ENCODE peak calls at places on chromosomes 1 and 21, in eight cellular contexts. X, D, F, T, Z, N, R and B are unnamed samples.

GRCh38 chr1:85199667-85200366 is 999 bp downstream of the SYDE2 start:
- DNase-seq in X (no peak), D (peak; percentile 28), F (no peak), T (no peak), Z (no peak), N (peak; percentile 12), R (no peak), B (no peak)

GRCh38 chr21:15415541-15416261 is 314.1 kb upstream of the USP25 start:
- DNase-seq in X (no peak), D (no peak), F (no peak), T (no peak), Z (no peak), N (peak; percentile 44), R (no peak), B (no peak)

GRCh38 chr1:85577421-85578320 is 2.9 kb upstream of the CCN1 start:
- DNase-seq in X (no peak), D (peak; percentile 52), F (no peak), T (no peak), Z (peak; percentile 51), N (no peak), R (no peak), B (peak; percentile 43)

GRCh38 chr1:229024528-229025119 is 246.3 kb upstream of the RAB4A start:
- DNase-seq in X (no peak), D (no peak), F (no peak), T (no peak), Z (no peak), N (peak; percentile 75), R (no peak), B (no peak)

GRCh38 chr1:221611930-221612777 is 129.7 kb downstream of the DUSP10 start:
- DNase-seq in X (no peak), D (no peak), F (no peak), T (peak; percentile 79), Z (no peak), N (peak; percentile 88), R (no peak), B (no peak)

GRCh38 chr1:202270871-202271326 is 70.8 kb downstream of the UBE2T start:
- DNase-seq in X (no peak), D (no peak), F (no peak), T (no peak), Z (peak; percentile 30), N (no peak), R (no peak), B (no peak)

GRCh38 chr1:211352985-211353515 is 26.4 kb downstream of the TRAF5 start:
- DNase-seq in X (peak; percentile 78), D (peak; percentile 74), F (no peak), T (peak; percentile 56), Z (peak; percentile 39), N (no peak), R (peak; percentile 57), B (no peak)

GRCh38 chr1:9542425-9542824 is 3.2 kb downstream of the SLC25A33 start:
- DNase-seq in X (no peak), D (no peak), F (no peak), T (no peak), Z (no peak), N (peak; percentile 62), R (no peak), B (no peak)

GRCh38 chr1:224454337-224455055 is 19.9 kb upstream of the WDR26 start:
- DNase-seq in X (no peak), D (no peak), F (no peak), T (no peak), Z (no peak), N (no peak), R (no peak), B (no peak)

GRCh38 chr1:247156787-247157232 is 15.0 kb downstream of the ZNF124 start:
- DNase-seq in X (no peak), D (peak; percentile 22), F (no peak), T (no peak), Z (no peak), N (peak; percentile 5), R (no peak), B (no peak)

GRCh38 chr1:100736766-100737165 is 17.2 kb downstream of the VCAM1 start:
- DNase-seq in X (no peak), D (no peak), F (no peak), T (no peak), Z (no peak), N (peak; percentile 42), R (no peak), B (no peak)

GRCh38 chr1:172766462-172766861 is 107.6 kb downstream of the FASLG start:
- DNase-seq in X (no peak), D (no peak), F (no peak), T (no peak), Z (no peak), N (no peak), R (no peak), B (no peak)

GRCh38 chr1:115141145-115141454 is 51.8 kb upstream of the TSPAN2 start:
- DNase-seq in X (no peak), D (no peak), F (no peak), T (no peak), Z (no peak), N (no peak), R (no peak), B (no peak)

GRCh38 chr1:115145221-115145620 is 55.9 kb upstream of the TSPAN2 start:
- DNase-seq in X (no peak), D (no peak), F (no peak), T (no peak), Z (no peak), N (no peak), R (no peak), B (no peak)

GRCh38 chr1:115140442-115141144 is 51.3 kb upstream of the TSPAN2 start:
- DNase-seq in X (no peak), D (no peak), F (no peak), T (no peak), Z (no peak), N (no peak), R (no peak), B (no peak)

GRCh38 chr1:115144176-115144575 is 54.9 kb upstream of the TSPAN2 start:
- DNase-seq in X (no peak), D (no peak), F (no peak), T (no peak), Z (no peak), N (no peak), R (no peak), B (no peak)

DNA sequence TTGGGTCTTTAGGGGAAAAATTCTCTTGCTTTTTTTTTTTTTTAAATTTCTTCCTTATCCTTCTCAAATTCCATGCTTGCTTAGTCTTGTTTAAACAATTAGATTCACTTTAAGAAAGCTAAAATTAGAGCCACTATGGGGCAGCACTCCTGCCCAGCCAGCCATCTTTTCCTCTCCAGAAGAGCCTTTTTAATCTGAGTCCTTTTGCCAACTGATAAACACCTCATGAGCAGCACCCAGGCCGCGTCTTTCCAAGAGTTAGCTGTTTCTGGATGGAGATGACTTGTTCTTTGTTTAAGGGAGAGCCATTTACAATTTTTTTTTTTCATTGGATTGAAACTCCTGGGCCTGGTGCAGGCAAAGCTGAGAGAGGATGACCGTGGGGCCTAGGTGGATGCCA is 53.3 kb upstream of the TSPAN2 start:
- DNase-seq in X (no peak), D (no peak), F (no peak), T (no peak), Z (no peak), N (peak; percentile 35), R (no peak), B (no peak)
- TF ChIP-seq CTCF in X (no peak), D (peak; percentile 16), F (no peak), T (no peak), Z (peak; percentile 16), N (peak; percentile 30), R (no peak), B (no peak)

DNA sequence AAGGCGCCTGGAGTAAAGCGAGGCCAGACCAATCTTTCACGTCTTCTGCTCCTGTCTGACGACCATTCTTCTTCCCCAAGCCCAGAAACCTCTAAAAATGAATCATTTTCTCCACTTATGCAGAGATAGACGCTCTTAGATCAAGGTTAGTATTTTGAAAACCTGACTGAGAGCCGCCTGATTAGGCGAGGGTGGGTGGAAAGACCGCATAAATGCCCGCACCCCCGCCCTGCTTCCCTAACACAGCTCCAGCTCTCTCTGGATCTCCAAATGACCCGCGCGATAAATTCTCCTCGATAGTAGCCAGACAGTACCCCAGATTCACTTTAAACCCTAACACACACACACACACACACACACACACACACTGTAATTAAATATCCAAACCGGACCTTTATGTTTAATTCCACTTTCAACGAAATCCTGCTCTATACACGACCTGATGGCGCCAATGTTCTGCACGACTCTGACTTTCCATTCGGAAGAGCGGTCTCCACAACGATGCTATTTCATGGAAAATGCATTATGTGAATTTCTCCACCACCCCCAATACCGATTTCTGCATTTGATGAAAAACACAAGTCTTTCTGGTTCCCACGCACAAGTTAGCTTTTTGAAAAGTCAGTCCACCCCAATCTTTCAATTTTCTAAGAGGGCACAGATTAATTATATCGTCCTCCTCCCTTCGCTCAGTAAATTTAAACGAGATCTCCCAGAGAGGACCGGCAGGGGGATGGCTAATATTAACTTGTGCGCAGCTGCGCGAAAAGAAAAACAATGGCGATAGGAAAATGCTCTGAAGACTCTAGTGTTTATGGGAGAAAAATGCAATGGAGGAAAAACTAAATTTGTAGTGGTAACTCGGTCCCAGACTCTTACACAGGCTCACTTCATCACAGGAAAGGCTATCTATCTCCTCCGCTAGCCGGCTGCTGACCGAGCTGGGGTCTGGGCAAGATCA is 1.5 kb upstream of the LHX8 start:
- DNase-seq in X (no peak), D (peak; percentile 33), F (no peak), T (no peak), Z (peak; percentile 38), N (no peak), R (no peak), B (no peak)
- TF ChIP-seq CTCF in X (no peak), D (no peak), F (no peak), T (no peak), Z (no peak), N (no peak), R (no peak), B (no peak)

DNA sequence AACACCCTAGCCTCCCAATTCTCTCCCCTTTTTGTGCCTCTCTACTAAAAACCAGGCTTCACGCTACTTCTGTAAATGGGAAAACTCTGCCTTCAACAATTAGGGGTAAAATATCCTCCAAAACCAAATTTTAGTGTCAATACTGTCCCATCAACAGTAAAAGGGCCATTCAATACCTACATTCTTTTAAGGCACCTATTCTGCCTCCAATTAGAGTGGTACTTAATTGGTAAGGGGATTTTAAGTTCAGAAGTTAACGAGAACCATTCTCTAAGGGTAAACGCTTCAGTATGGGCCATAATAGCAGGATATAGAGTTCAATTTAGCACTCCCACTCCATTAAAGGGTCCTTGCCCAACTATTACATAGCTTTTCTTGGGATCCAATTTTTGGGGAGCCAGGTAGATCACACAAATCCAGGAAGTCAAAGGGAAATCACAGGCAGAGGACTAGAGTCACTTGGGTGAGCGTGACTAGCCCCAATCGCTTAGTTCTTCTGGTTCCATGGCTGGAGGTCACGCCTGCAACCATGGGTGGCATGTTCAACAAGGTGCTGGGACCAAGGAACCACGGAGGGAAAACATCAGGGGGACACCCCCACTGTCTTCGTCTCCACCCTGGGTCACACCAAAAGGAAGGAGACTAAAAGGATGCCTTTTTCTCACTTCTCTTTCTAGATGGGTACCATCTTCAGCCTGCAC is 20.1 kb upstream of the BSDC1 start:
- DNase-seq in X (no peak), D (peak; percentile 15), F (no peak), T (no peak), Z (no peak), N (no peak), R (no peak), B (no peak)
- TF ChIP-seq CTCF in X (no peak), D (no peak), F (no peak), T (no peak), Z (no peak), N (no peak), R (peak; percentile 29), B (no peak)

DNA sequence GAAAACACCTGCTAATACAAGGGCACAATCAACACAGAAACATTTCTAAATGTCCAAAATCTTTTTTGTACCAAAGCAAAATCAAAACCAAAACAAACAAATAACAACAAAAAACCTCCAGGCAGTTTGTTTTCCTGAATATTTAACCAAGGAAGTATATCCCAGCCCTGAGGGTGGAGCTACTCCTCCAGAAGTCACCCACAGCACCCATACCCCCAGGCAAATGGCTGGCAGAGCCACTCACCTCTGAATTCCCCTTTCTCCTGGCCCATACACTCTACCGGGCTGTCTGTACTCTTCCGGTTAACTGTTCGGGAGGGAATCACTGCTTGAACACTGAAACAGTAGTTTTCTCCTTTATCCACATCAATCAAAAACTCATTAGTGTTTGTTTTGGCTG is 9.5 kb downstream of the F3 start:
- DNase-seq in X (no peak), D (no peak), F (no peak), T (no peak), Z (no peak), N (no peak), R (no peak), B (no peak)
- TF ChIP-seq CTCF in X (no peak), D (peak; percentile 40), F (no peak), T (no peak), Z (peak; percentile 25), N (no peak), R (no peak), B (no peak)